ENCODE peak calls at places on chromosomes 4 and X, in four cellular contexts. V is stimulated activated CD4-positive, alpha-beta T cell treated with anti-CD3 and anti-CD28 coated beads, Interleukin-2, amount 100 ng/mL, for 48 hours; G is KG1; T is PC-3. E is an unnamed sample.
A peak's percentile ranks its signal among the peaks of the same experiment; 100 is the strongest.

GRCh38 chr4:180784940-180785339 is 1458.3 kb upstream of the TENM3 start:
- DNase-seq in V (no peak), G (no peak), T (no peak), E (no peak)

GRCh38 chrX:97389761-97390192 is 506.1 kb downstream of the RPA4 start:
- DNase-seq in V (no peak), G (no peak), T (peak; percentile 68), E (no peak)

GRCh38 chr4:36237366-36238353 is 6.7 kb downstream of the ARAP2 start:
- DNase-seq in V (no peak), G (no peak), T (no peak), E (no peak)

GRCh38 chrX:131827935-131828334 is 195.2 kb upstream of the STK26 start:
- DNase-seq in V (no peak), G (peak; percentile 13), T (peak; percentile 55), E (no peak)

GRCh38 chrX:727738-728621 is 97.4 kb downstream of the SHOX start:
- DNase-seq in V (no peak), G (no peak), T (peak; percentile 36), E (no peak)

GRCh38 chr4:167897116-167897515 is 195.2 kb upstream of the ANXA10 start:
- DNase-seq in V (no peak), G (no peak), T (no peak), E (peak; percentile 95)

GRCh38 chr4:78864405-78865024 is 74.7 kb downstream of the PAQR3 start:
- DNase-seq in V (no peak), G (peak; percentile 45), T (peak; percentile 78), E (no peak)

GRCh38 chr4:164441131-164441530 is 312.8 kb upstream of the SMIM31 start:
- DNase-seq in V (no peak), G (no peak), T (no peak), E (no peak)

GRCh38 chr4:55438314-55438713 is 42.6 kb downstream of the TMEM165 start:
- DNase-seq in V (no peak), G (no peak), T (no peak), E (no peak)

GRCh38 chr4:154506253-154506652 is 14.7 kb upstream of the DCHS2 start:
- DNase-seq in V (no peak), G (no peak), T (peak; percentile 45), E (no peak)

GRCh38 chrX:132958086-132958703 is at the start of gene HS6ST2:
- DNase-seq in V (no peak), G (no peak), T (no peak), E (no peak)

GRCh38 chrX:121869876-121870477 is 822.6 kb downstream of the GLUD2 start:
- DNase-seq in V (no peak), G (no peak), T (no peak), E (no peak)

GRCh38 chrX:47264507-47265173 is 31.8 kb downstream of the USP11 start:
- DNase-seq in V (peak; percentile 13), G (no peak), T (peak; percentile 43), E (no peak)

GRCh38 chr4:48194986-48195773 is 61.1 kb upstream of the TXK start:
- DNase-seq in V (no peak), G (no peak), T (no peak), E (no peak)

GRCh38 chrX:111917591-111917990 is 41.6 kb downstream of the TRPC5OS start:
- DNase-seq in V (no peak), G (no peak), T (no peak), E (no peak)

GRCh38 chrX:109264878-109265277 is 217.0 kb downstream of the GUCY2F start:
- DNase-seq in V (no peak), G (no peak), T (no peak), E (no peak)

GRCh38 chr4:41587286-41587685 is 49.3 kb downstream of the LIMCH1 start:
- DNase-seq in V (no peak), G (no peak), T (no peak), E (no peak)

GRCh38 chr4:77052352-77052751 is 23.4 kb downstream of the CCNI start:
- DNase-seq in V (peak; percentile 52), G (peak; percentile 26), T (peak; percentile 70), E (no peak)

GRCh38 chr4:19262467-19262866 is 989.2 kb upstream of the SLIT2 start:
- DNase-seq in V (no peak), G (no peak), T (no peak), E (no peak)

GRCh38 chrX:41522681-41523080 is 75.5 kb downstream of the NYX start:
- DNase-seq in V (no peak), G (no peak), T (no peak), E (no peak)

GRCh38 chr4:8040607-8041006 is 100.9 kb upstream of the AFAP1 start:
- DNase-seq in V (no peak), G (no peak), T (no peak), E (no peak)

GRCh38 chrX:85223359-85223758 is 20.2 kb downstream of the SATL1 start:
- DNase-seq in V (no peak), G (no peak), T (no peak), E (no peak)

GRCh38 chr4:172983014-172983413 is 185.6 kb upstream of the GALNT7 start:
- DNase-seq in V (no peak), G (no peak), T (no peak), E (no peak)

GRCh38 chrX:113741744-113742143 is 842.1 kb upstream of the HTR2C start:
- DNase-seq in V (no peak), G (no peak), T (peak; percentile 42), E (no peak)

GRCh38 chr4:133594246-133595207 is 445.4 kb downstream of the PCDH10 start:
- DNase-seq in V (no peak), G (no peak), T (peak; percentile 7), E (no peak)

GRCh38 chr4:79855081-79855480 is 217.9 kb downstream of the ANTXR2 start:
- DNase-seq in V (no peak), G (no peak), T (no peak), E (no peak)

E was measured in RWPE2.